ENCODE peak calls at places on chromosomes 16 and 17, in ten cellular contexts. Q, E, M, V, Z, S, X, J, I and D are unnamed samples.

GRCh38 chr17:17868637-17869522 is 32.1 kb upstream of the SREBF1 start:
- DNase-seq in E (peak; percentile 87), I (peak; percentile 85), J (peak; percentile 69), Q (no peak), X (no peak), V (no peak), M (no peak), S (peak; percentile 46), Z (peak; percentile 17), D (no peak)

GRCh38 chr17:30780343-30780742 is 44.1 kb downstream of the CRLF3 start:
- DNase-seq in E (no peak), I (no peak), M (peak; percentile 37), J (no peak), S (no peak), V (no peak), X (no peak), Z (no peak), Q (no peak), D (no peak)

GRCh38 chr16:75789237-75789636 is 62.9 kb upstream of the CPHXL start:
- DNase-seq in V (peak; percentile 48), J (peak; percentile 66), Z (peak; percentile 68), Q (no peak), M (peak; percentile 71), S (peak; percentile 8), X (peak; percentile 27), E (peak; percentile 67), I (peak; percentile 61), D (no peak)

GRCh38 chr17:45895969-45896793 is 1.8 kb downstream of the MAPT start:
- DNase-seq in I (no peak), Q (peak; percentile 33), V (no peak), Z (peak; percentile 4), E (no peak), S (no peak), J (peak; percentile 48), X (peak; percentile 29), M (no peak), D (no peak)

GRCh38 chr16:51129105-51129504 is 22.0 kb downstream of the SALL1 start:
- DNase-seq in M (no peak), Q (no peak), I (peak; percentile 47), E (peak; percentile 9), S (no peak), X (peak; percentile 29), J (peak; percentile 70), V (no peak), Z (peak; percentile 57), D (no peak)

GRCh38 chr17:34579017-34579946 is at the start of gene TMEM132E:
- DNase-seq in Q (peak; percentile 86), S (peak; percentile 33), Z (peak; percentile 5), X (peak; percentile 80), V (no peak), I (peak; percentile 45), M (peak; percentile 50), E (no peak), J (peak; percentile 91), D (no peak)

GRCh38 chr17:50145532-50146229 is 4.8 kb downstream of the PPP1R9B start:
- DNase-seq in J (no peak), Z (no peak), E (no peak), I (no peak), X (no peak), Q (no peak), S (no peak), V (no peak), M (no peak), D (no peak)

GRCh38 chr17:79153367-79154130 is 78.9 kb downstream of the ENGASE start:
- DNase-seq in S (no peak), I (no peak), V (no peak), E (no peak), Q (no peak), M (no peak), J (no peak), X (no peak), Z (no peak), D (no peak)

GRCh38 chr16:11094838-11095565 is 150.6 kb downstream of the CLEC16A start:
- DNase-seq in X (no peak), Z (no peak), S (no peak), J (no peak), M (peak; percentile 66), V (no peak), Q (no peak), I (no peak), E (no peak), D (no peak)

GRCh38 chr16:4898811-4899473 is 38.0 kb downstream of the PPL start:
- DNase-seq in J (no peak), V (no peak), Q (no peak), S (no peak), E (no peak), I (no peak), M (no peak), Z (no peak), X (no peak), D (no peak)

GRCh38 chr16:1763521-1764511 is 7.5 kb downstream of the NME3 start:
- DNase-seq in M (no peak), S (peak; percentile 76), X (peak; percentile 79), E (no peak), V (no peak), Q (peak; percentile 43), Z (no peak), J (peak; percentile 82), I (peak; percentile 41), D (no peak)
- TF ChIP-seq CTCF in M (no peak), S (peak; percentile 56), X (peak; percentile 59), E (peak; percentile 29), V (peak; percentile 71), Q (peak; percentile 45), Z (peak; percentile 20), J (peak; percentile 69), I (peak; percentile 38), D (no peak)

GRCh38 chr17:61410100-61410551 is 10.5 kb downstream of the TBX2 start:
- DNase-seq in J (no peak), X (no peak), I (no peak), M (peak; percentile 27), S (no peak), Q (no peak), V (no peak), E (no peak), Z (no peak), D (peak; percentile 85)

GRCh38 chr17:61412860-61413653 is 13.4 kb downstream of the TBX2 start:
- DNase-seq in E (no peak), X (no peak), S (no peak), Z (no peak), J (peak; percentile 60), M (peak; percentile 23), I (no peak), Q (no peak), V (no peak), D (peak; percentile 76)

GRCh38 chr17:61411944-61412859 is 12.6 kb downstream of the TBX2 start:
- DNase-seq in I (peak; percentile 86), J (peak; percentile 92), Z (peak; percentile 81), E (peak; percentile 74), V (peak; percentile 87), S (peak; percentile 90), Q (peak; percentile 72), X (peak; percentile 87), M (peak; percentile 95), D (peak; percentile 47)

GRCh38 chr17:61410555-61411089 is 11.0 kb downstream of the TBX2 start:
- DNase-seq in V (peak; percentile 82), E (peak; percentile 65), M (peak; percentile 78), J (peak; percentile 89), Q (peak; percentile 70), S (peak; percentile 91), I (peak; percentile 87), X (peak; percentile 90), Z (peak; percentile 53), D (no peak)

DNA sequence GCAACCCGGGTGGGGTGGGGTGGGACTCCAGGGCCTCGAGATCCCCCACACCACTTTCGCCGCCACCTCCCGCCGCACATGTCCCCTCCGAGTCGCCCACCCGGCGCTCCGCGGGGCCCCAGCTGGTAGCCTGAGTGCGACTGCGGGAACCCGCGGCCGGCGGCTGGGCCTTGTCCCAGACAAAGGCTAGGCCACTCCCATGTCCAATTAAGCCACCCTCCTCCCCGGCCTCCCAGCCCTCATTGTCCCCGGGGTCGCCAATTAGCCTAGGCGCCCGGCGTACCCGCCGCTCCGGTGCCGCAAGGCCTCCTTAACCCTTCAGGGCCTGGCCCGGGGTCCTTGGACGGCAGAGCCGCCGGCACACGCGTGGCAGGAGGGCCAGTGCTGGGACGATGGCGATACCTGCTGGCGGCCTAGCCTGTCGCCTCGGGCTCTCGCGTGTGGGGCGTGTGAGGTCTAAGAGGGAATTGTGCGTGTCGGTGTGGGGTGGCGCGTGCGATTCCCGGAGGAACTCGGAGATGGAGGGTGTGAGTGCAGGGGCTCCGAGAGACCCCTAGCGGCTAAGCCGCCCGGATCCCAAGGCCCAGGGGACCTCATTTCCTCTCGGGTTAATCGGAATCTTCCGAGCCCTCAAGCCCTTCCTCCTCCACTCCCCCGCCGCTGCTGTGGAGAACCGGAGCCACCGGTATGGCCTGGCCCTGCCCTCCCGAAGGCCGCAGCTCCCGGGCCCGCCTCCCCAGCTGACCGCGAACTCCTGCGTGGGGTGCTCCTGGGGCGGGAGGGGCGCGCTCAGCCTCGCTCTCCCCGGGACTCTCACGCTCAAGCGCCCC is 11.7 kb downstream of the TBX2 start:
- DNase-seq in Z (peak; percentile 44), J (peak; percentile 87), X (peak; percentile 64), E (no peak), V (peak; percentile 74), M (peak; percentile 64), S (peak; percentile 59), I (peak; percentile 83), Q (no peak), D (peak; percentile 17)
- TF ChIP-seq CTCF in Z (peak; percentile 14), J (peak; percentile 48), X (no peak), E (peak; percentile 3), V (peak; percentile 72), M (no peak), S (peak; percentile 50), I (peak; percentile 29), Q (no peak), D (no peak)

GRCh38 chr17:27340575-27340974 is 46.7 kb downstream of the WSB1 start:
- DNase-seq in S (no peak), Q (no peak), E (no peak), J (no peak), I (no peak), M (no peak), V (no peak), Z (no peak), X (no peak), D (no peak)

GRCh38 chr17:27339198-27339835 is 45.4 kb downstream of the WSB1 start:
- DNase-seq in Q (no peak), Z (no peak), E (no peak), J (no peak), V (no peak), S (no peak), M (no peak), X (no peak), I (no peak), D (no peak)

GRCh38 chr17:27340990-27341595 is 47.2 kb downstream of the WSB1 start:
- DNase-seq in X (no peak), Q (no peak), E (no peak), M (no peak), V (no peak), I (no peak), J (no peak), Z (no peak), S (no peak), D (no peak)

GRCh38 chr17:27338536-27338985 is 44.6 kb downstream of the WSB1 start:
- DNase-seq in Z (no peak), M (no peak), I (no peak), X (no peak), S (no peak), J (no peak), Q (no peak), E (no peak), V (no peak), D (no peak)

GRCh38 chr17:27339836-27340550 is 46.1 kb downstream of the WSB1 start:
- DNase-seq in E (no peak), V (no peak), J (no peak), Q (no peak), Z (no peak), S (no peak), M (no peak), X (no peak), I (no peak), D (no peak)
- TF ChIP-seq CTCF in E (no peak), V (no peak), J (no peak), Q (no peak), Z (no peak), S (no peak), M (no peak), X (no peak), I (no peak), D (no peak)

GRCh38 chr16:67456383-67457140 is 24.4 kb downstream of the ATP6V0D1 start:
- DNase-seq in S (no peak), M (no peak), V (peak; percentile 46), Q (peak; percentile 36), X (no peak), Z (peak; percentile 89), E (peak; percentile 63), J (no peak), I (peak; percentile 72), D (no peak)
- TF ChIP-seq CTCF in S (no peak), M (no peak), V (peak; percentile 76), Q (peak; percentile 20), X (peak; percentile 20), Z (peak; percentile 84), E (peak; percentile 61), J (peak; percentile 36), I (peak; percentile 56), D (no peak)